ENCODE peak calls at places on chromosomes 4 and X, in four cellular contexts. R is HT1080, Q is M059J, L is NCI-H1417. O is an unnamed sample.

GRCh38 chr4:174156239-174156826 is 127.1 kb downstream of the FBXO8 start:
- DNase-seq in L (peak), R (peak), Q (peak), O (peak)

GRCh38 chr4:2811830-2812599 is 19.1 kb downstream of the SH3BP2 start:
- DNase-seq in L (peak), R (peak), Q (peak), O (no peak)

GRCh38 chr4:8886625-8887406 is 15.2 kb upstream of the HMX1 start:
- DNase-seq in R (no peak), L (no peak), Q (no peak), O (no peak)

GRCh38 chr4:8695237-8696219 is 103.0 kb downstream of the CPZ start:
- DNase-seq in R (no peak), Q (no peak), L (no peak), O (no peak)

GRCh38 chr4:77818077-77818666 is 996 bp downstream of the CNOT6L start:
- DNase-seq in Q (peak), R (peak), L (peak), O (peak)

GRCh38 chr4:51842167-51842553 is 793 bp upstream of the DCUN1D4 start:
- DNase-seq in R (no peak), L (no peak), Q (no peak), O (no peak)

GRCh38 chr4:74768857-74769525 is 25.3 kb downstream of the BTC start:
- DNase-seq in L (no peak), R (peak), Q (peak), O (no peak)

GRCh38 chrX:41526925-41527324 is 79.8 kb downstream of the NYX start:
- DNase-seq in Q (peak), L (no peak), R (peak), O (no peak)

GRCh38 chrX:70998402-70999027 is 67.6 kb upstream of the SLC7A3 start:
- DNase-seq in R (peak), L (no peak), Q (peak), O (no peak)

GRCh38 chr4:3385719-3386440 is 55.9 kb upstream of the HGFAC start:
- DNase-seq in L (no peak), Q (no peak), R (no peak), O (no peak)

GRCh38 chr4:137156054-137156453 is 376.2 kb downstream of the PCDH18 start:
- DNase-seq in Q (peak), R (peak), L (no peak), O (no peak)